ENCODE peak calls at places on chromosomes 4 and X, in ten cellular contexts. A is CD8-positive, alpha-beta T cell; X is effector memory CD8-positive, alpha-beta T cell; V is astrocyte of the spinal cord; L is EH; I is progenitor cell of endocrine pancreas; N is mucosa of gallbladder; F is EL; U is natural killer cell treated with Interleukin-12 subunit alpha and Interleukin-12 subunit beta and Interleukin-15 and Interleukin-18, amount 100 ng/mL, for 72 hours; G is stimulated activated CD4-positive, alpha-beta T cell treated with anti-CD3 and anti-CD28 coated beads, TNF-alpha, amount 100 ng/mL, for 48 hours. W is an unnamed sample.

GRCh38 chr4:8641931-8642650 is 49.5 kb downstream of the CPZ start:
- DNase-seq in U (peak), X (no peak), N (no peak), V (no peak), L (no peak), A (no peak), I (no peak), G (no peak), F (no peak), W (no peak)

GRCh38 chr4:169311643-169312365 is 41.0 kb upstream of the SH3RF1 start:
- DNase-seq in F (peak), L (peak), N (no peak), X (no peak), U (no peak), G (no peak), V (peak), A (no peak), I (no peak), W (no peak)

GRCh38 chrX:57900961-57901360 is 9.3 kb downstream of the ZXDA start:
- DNase-seq in X (no peak), N (no peak), L (peak), A (no peak), I (no peak), V (peak), U (no peak), F (peak), G (no peak), W (no peak)

GRCh38 chrX:13473666-13474516 is 95.5 kb upstream of the EGFL6 start:
- DNase-seq in G (no peak), L (peak), V (peak), X (peak), F (no peak), A (peak), N (no peak), U (no peak), I (no peak), W (peak)

GRCh38 chr4:158053086-158053485 is 119.7 kb downstream of the GASK1B start:
- DNase-seq in V (no peak), L (no peak), G (no peak), I (no peak), U (no peak), N (no peak), X (no peak), F (no peak), A (no peak), W (no peak)

GRCh38 chr4:168409089-168409801 is 71.0 kb downstream of the DDX60L start:
- DNase-seq in G (no peak), A (no peak), V (peak), I (no peak), U (no peak), L (peak), X (no peak), N (no peak), F (peak), W (no peak)

GRCh38 chr4:10605056-10605455 is 79.5 kb downstream of the CLNK start:
- DNase-seq in F (no peak), V (no peak), I (no peak), N (no peak), A (no peak), X (no peak), G (no peak), L (no peak), U (no peak), W (no peak)

GRCh38 chr4:98661356-98662054 is 3.1 kb upstream of the TSPAN5 start:
- DNase-seq in N (no peak), F (no peak), G (no peak), X (no peak), L (no peak), U (no peak), V (no peak), I (no peak), A (no peak), W (no peak)

GRCh38 chrX:11239230-11239629 is 54.0 kb upstream of the AMELX start:
- DNase-seq in I (no peak), V (peak), A (no peak), X (no peak), G (no peak), L (peak), U (no peak), N (no peak), F (peak), W (no peak)

GRCh38 chr4:175413561-175413960 is 398.5 kb downstream of the GPM6A start:
- DNase-seq in N (no peak), L (no peak), I (no peak), G (no peak), F (peak), U (no peak), A (no peak), X (no peak), V (peak), W (no peak)

GRCh38 chr4:23930750-23931488 is 41.1 kb upstream of the PPARGC1A start:
- DNase-seq in L (peak), X (no peak), U (no peak), G (no peak), N (peak), I (no peak), F (no peak), V (no peak), A (no peak), W (no peak)